ENCODE peak calls at places on chromosomes 4 and X, in nine cellular contexts. L is esophagus squamous epithelium, M is neural crest cell, Y is endothelial cell, D is fibroblast of the aortic adventitia, P is MM.1S, N is epithelial cell of esophagus, X is kidney epithelial cell, T is foreskin fibroblast. V is an unnamed sample.

GRCh38 chr4:94603170-94603747 is 151.5 kb downstream of the PDLIM5 start:
- DNase-seq in X (no peak), T (peak; percentile 74), Y (no peak), D (peak; percentile 64), L (no peak), P (no peak), M (no peak), N (peak; percentile 59), V (no peak)

GRCh38 chr4:87679449-87680169 is 29.5 kb downstream of the DMP1 start:
- DNase-seq in Y (peak; percentile 63), X (peak; percentile 19), D (peak; percentile 76), N (peak; percentile 36), L (no peak), P (peak; percentile 49), T (peak; percentile 69), M (peak; percentile 69), V (peak; percentile 57)

GRCh38 chr4:41258783-41259182 is 2.1 kb downstream of the UCHL1 start:
- DNase-seq in T (peak; percentile 84), L (no peak), Y (peak; percentile 45), M (no peak), N (peak; percentile 63), P (peak; percentile 68), D (peak; percentile 70), X (peak; percentile 52), V (peak; percentile 29)

GRCh38 chr4:185115827-185116232 is 27.2 kb upstream of the SLC25A4 start:
- DNase-seq in N (no peak), M (peak; percentile 28), L (no peak), D (peak; percentile 99), T (peak; percentile 89), P (no peak), X (peak; percentile 77), Y (no peak), V (peak; percentile 34)

GRCh38 chrX:10986616-10987015 is 124.5 kb upstream of the HCCS start:
- DNase-seq in M (no peak), X (no peak), T (no peak), N (no peak), P (no peak), L (no peak), Y (no peak), D (peak; percentile 74), V (no peak)

GRCh38 chrX:19810809-19811208 is 76.6 kb downstream of the SH3KBP1 start:
- DNase-seq in D (peak; percentile 37), T (peak; percentile 53), L (no peak), Y (no peak), N (no peak), P (no peak), M (no peak), X (no peak), V (no peak)

GRCh38 chrX:136336623-136337022 is 35.9 kb downstream of the ADGRG4 start:
- DNase-seq in D (peak; percentile 4), Y (no peak), M (no peak), L (no peak), N (no peak), P (no peak), T (peak; percentile 9), X (no peak), V (no peak)

GRCh38 chrX:36160056-36160455 is 240.5 kb downstream of the CFAP47 start:
- DNase-seq in D (no peak), X (no peak), Y (no peak), L (no peak), P (no peak), N (no peak), M (no peak), T (no peak), V (no peak)

GRCh38 chr4:20395160-20395773 is 143.6 kb downstream of the SLIT2 start:
- DNase-seq in X (no peak), Y (peak; percentile 61), P (no peak), D (peak; percentile 53), L (no peak), M (peak; percentile 35), N (peak; percentile 66), T (peak; percentile 31), V (peak; percentile 51)

GRCh38 chr4:96472103-96472867 is 632.4 kb downstream of the PDHA2 start:
- DNase-seq in X (no peak), P (no peak), T (no peak), D (no peak), M (no peak), N (peak; percentile 55), L (no peak), Y (no peak), V (no peak)

GRCh38 chr4:76307670-76308014 is 1.1 kb downstream of the STBD1 start:
- DNase-seq in P (peak; percentile 62), D (no peak), L (no peak), M (no peak), X (no peak), Y (no peak), T (no peak), N (no peak), V (no peak)

GRCh38 chr4:125951275-125951887 is 636.6 kb downstream of the FAT4 start:
- DNase-seq in X (no peak), P (no peak), L (no peak), Y (no peak), T (peak; percentile 74), M (no peak), D (peak; percentile 83), N (no peak), V (no peak)

GRCh38 chrX:10158279-10158939 is 1.6 kb downstream of the CLCN4 start:
- DNase-seq in Y (peak; percentile 28), L (no peak), M (peak; percentile 30), D (no peak), P (no peak), X (no peak), N (peak; percentile 8), T (peak; percentile 59), V (peak; percentile 84)

GRCh38 chr4:56468097-56468422 is 643 bp downstream of the SRP72 start:
- DNase-seq in M (no peak), L (no peak), X (no peak), N (peak; percentile 75), D (no peak), T (peak; percentile 54), Y (peak; percentile 29), P (peak; percentile 56), V (no peak)

GRCh38 chr4:179678093-179678804 is 2236.0 kb upstream of the AGA start:
- DNase-seq in Y (no peak), M (no peak), T (no peak), X (no peak), L (no peak), D (no peak), N (no peak), P (no peak), V (no peak)

GRCh38 chrX:10797493-10797892 is 177.1 kb upstream of the MID1 start:
- DNase-seq in P (no peak), Y (no peak), M (no peak), N (peak; percentile 59), T (no peak), X (no peak), D (peak; percentile 30), L (no peak), V (no peak)

GRCh38 chr4:98838528-98838927 is 90.4 kb downstream of the EIF4E start:
- DNase-seq in D (no peak), P (no peak), Y (no peak), T (no peak), L (no peak), N (no peak), M (no peak), X (no peak), V (no peak)

GRCh38 chr4:163679189-163679588 is 184.7 kb downstream of the TMA16 start:
- DNase-seq in T (no peak), L (no peak), N (peak; percentile 48), Y (no peak), M (no peak), D (no peak), P (no peak), X (no peak), V (no peak)
- TF ChIP-seq CTCF in T (peak; percentile 22), L (no peak), N (peak; percentile 51), Y (no peak), M (peak; percentile 21), D (no peak), P (peak; percentile 45), X (no peak), V (no peak)

DNA sequence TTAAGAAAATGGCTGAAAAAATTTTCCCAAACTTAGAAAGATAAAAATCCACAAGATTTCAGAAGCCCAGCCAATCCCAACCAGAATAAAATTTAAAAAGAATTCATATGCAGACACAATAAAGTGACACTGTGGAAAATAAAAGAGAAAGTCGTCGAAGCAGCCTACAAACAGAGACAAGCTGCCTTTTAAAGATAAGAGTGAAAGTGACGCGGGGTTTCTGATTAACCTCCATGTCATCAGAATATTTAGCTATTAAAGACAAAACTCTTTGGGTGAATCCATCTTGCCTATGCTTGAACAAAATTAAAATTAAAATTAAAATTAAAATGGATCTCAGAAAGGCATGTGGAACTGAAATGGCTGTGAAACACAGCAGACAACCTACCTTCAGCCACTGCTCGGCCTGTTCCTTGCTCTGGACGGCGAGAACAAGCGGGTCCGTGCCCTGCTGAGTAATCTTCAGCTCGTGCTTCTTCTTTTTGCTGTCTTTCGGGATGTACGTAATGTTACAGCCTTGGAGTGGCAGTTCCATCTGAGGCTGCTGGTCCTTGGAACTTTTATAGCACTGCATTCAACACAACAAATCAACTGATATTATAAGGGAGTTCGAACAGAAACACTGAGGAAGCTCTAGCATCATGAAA is 101.4 kb downstream of the AFAP1 start:
- DNase-seq in L (no peak), N (no peak), X (no peak), P (no peak), D (no peak), T (no peak), Y (no peak), M (no peak), V (no peak)
- TF ChIP-seq CTCF in L (no peak), N (no peak), X (no peak), P (no peak), D (no peak), T (no peak), Y (no peak), M (no peak), V (no peak)

GRCh38 chr4:52592287-52592686 is 66.8 kb downstream of the USP46 start:
- DNase-seq in L (no peak), D (no peak), M (no peak), Y (no peak), N (no peak), P (no peak), X (no peak), T (no peak), V (no peak)

GRCh38 chr4:52588771-52589591 is 70.1 kb downstream of the USP46 start:
- DNase-seq in X (peak; percentile 53), N (peak; percentile 87), L (no peak), P (no peak), M (no peak), Y (no peak), T (peak; percentile 67), D (peak; percentile 45), V (no peak)

GRCh38 chr4:52585379-52585778 is 73.7 kb downstream of the USP46 start:
- DNase-seq in L (no peak), P (no peak), D (no peak), T (no peak), M (no peak), Y (no peak), X (no peak), N (no peak), V (no peak)

GRCh38 chr4:52586069-52586468 is 73.0 kb downstream of the USP46 start:
- DNase-seq in X (no peak), T (no peak), N (no peak), M (no peak), Y (no peak), D (no peak), L (no peak), P (no peak), V (no peak)

GRCh38 chr4:52588097-52588496 is 71.0 kb downstream of the USP46 start:
- DNase-seq in T (peak; percentile 24), P (no peak), Y (peak; percentile 53), X (no peak), L (no peak), D (peak; percentile 11), M (peak; percentile 12), N (peak; percentile 14), V (peak; percentile 58)
- TF ChIP-seq CTCF in T (peak; percentile 49), P (peak; percentile 34), Y (peak; percentile 42), X (peak; percentile 52), L (peak; percentile 19), D (peak; percentile 41), M (peak; percentile 51), N (peak; percentile 39), V (peak; percentile 39)

GRCh38 chr4:112031712-112032328 is 113.4 kb upstream of the FAM241A start:
- DNase-seq in N (peak; percentile 67), Y (peak; percentile 38), L (no peak), T (peak; percentile 78), P (peak; percentile 57), D (peak; percentile 79), X (no peak), M (peak; percentile 38), V (no peak)
- TF ChIP-seq CTCF in N (peak; percentile 72), Y (peak; percentile 63), L (peak; percentile 58), T (peak; percentile 54), P (peak; percentile 71), D (peak; percentile 73), X (peak; percentile 58), M (peak; percentile 88), V (peak; percentile 70)

V was measured in glutamatergic neuron.